ENCODE peak calls at places on chromosomes 13 and 19, in ten cellular contexts. D is astrocyte of the spinal cord, M is GM06990, F is BJ, O is heart left ventricle, V is astrocyte of the cerebellum, H is esophagus squamous epithelium, Z is fibroblast of lung, A is left ventricle myocardium inferior, R is foreskin fibroblast. P is an unnamed sample.

GRCh38 chr13:31088826-31089420 is 72.8 kb downstream of the HSPH1 start:
- DNase-seq in D (no peak), M (no peak), F (no peak), O (no peak), V (no peak), H (no peak), Z (no peak), A (no peak), R (no peak), P (no peak)

GRCh38 chr13:25961294-25961693 is 90.5 kb downstream of the SHISA2 start:
- DNase-seq in D (no peak), M (no peak), F (no peak), O (no peak), V (no peak), H (no peak), Z (no peak), A (no peak), R (no peak), P (no peak)

GRCh38 chr19:16037424-16038195 is 38.7 kb upstream of the TPM4 start:
- DNase-seq in D (no peak), M (no peak), F (no peak), O (no peak), V (no peak), H (no peak), Z (no peak), A (no peak), R (no peak), P (no peak)

GRCh38 chr13:107035778-107036177 is 467.8 kb upstream of the ARGLU1 start:
- DNase-seq in D (peak; percentile 50), M (no peak), F (peak; percentile 9), O (no peak), V (peak; percentile 68), H (no peak), Z (peak; percentile 75), A (no peak), R (no peak), P (no peak)

GRCh38 chr19:40778045-40778864 is at the start of gene RAB4B:
- DNase-seq in D (peak; percentile 100), M (peak; percentile 100), F (peak; percentile 98), O (peak; percentile 100), V (peak; percentile 99), H (peak; percentile 98), Z (peak; percentile 99), A (peak; percentile 100), R (peak; percentile 100), P (peak; percentile 92)

GRCh38 chr13:83211301-83211700 is 671.0 kb downstream of the SLITRK1 start:
- DNase-seq in D (peak; percentile 59), M (no peak), F (no peak), O (no peak), V (peak; percentile 51), H (no peak), Z (no peak), A (no peak), R (peak; percentile 52), P (no peak)

GRCh38 chr13:48184260-48184659 is 48.7 kb upstream of the ITM2B start:
- DNase-seq in D (no peak), M (no peak), F (no peak), O (no peak), V (no peak), H (no peak), Z (no peak), A (no peak), R (no peak), P (no peak)

GRCh38 chr19:38808741-38809140 is 4.0 kb downstream of the LGALS4 start:
- DNase-seq in D (no peak), M (no peak), F (no peak), O (no peak), V (no peak), H (no peak), Z (no peak), A (no peak), R (no peak), P (no peak)

GRCh38 chr13:50684366-50684765 is 159.1 kb downstream of the DLEU7 start:
- DNase-seq in D (no peak), M (no peak), F (no peak), O (peak; percentile 42), V (no peak), H (no peak), Z (no peak), A (peak; percentile 29), R (no peak), P (no peak)

GRCh38 chr19:8361921-8362793 is 1.8 kb upstream of the ANGPTL4 start:
- DNase-seq in D (peak; percentile 96), M (no peak), F (peak; percentile 86), O (peak; percentile 97), V (peak; percentile 85), H (no peak), Z (peak; percentile 98), A (peak; percentile 93), R (peak; percentile 99), P (peak; percentile 99)

GRCh38 chr19:15748239-15748638 is 10.5 kb downstream of the OR10H3 start:
- DNase-seq in D (no peak), M (no peak), F (no peak), O (no peak), V (no peak), H (no peak), Z (no peak), A (no peak), R (no peak), P (no peak)

GRCh38 chr19:9947441-9947840 is 11.1 kb upstream of the OLFM2 start:
- DNase-seq in D (no peak), M (no peak), F (no peak), O (no peak), V (no peak), H (no peak), Z (no peak), A (no peak), R (no peak), P (no peak)

GRCh38 chr13:31824705-31825512 is 85.6 kb downstream of the RXFP2 start:
- DNase-seq in D (peak; percentile 32), M (peak; percentile 6), F (no peak), O (no peak), V (no peak), H (no peak), Z (peak; percentile 28), A (no peak), R (no peak), P (no peak)

GRCh38 chr13:31094331-31095015 is 67.2 kb downstream of the HSPH1 start:
- DNase-seq in D (no peak), M (no peak), F (no peak), O (no peak), V (no peak), H (no peak), Z (no peak), A (no peak), R (no peak), P (no peak)

DNA sequence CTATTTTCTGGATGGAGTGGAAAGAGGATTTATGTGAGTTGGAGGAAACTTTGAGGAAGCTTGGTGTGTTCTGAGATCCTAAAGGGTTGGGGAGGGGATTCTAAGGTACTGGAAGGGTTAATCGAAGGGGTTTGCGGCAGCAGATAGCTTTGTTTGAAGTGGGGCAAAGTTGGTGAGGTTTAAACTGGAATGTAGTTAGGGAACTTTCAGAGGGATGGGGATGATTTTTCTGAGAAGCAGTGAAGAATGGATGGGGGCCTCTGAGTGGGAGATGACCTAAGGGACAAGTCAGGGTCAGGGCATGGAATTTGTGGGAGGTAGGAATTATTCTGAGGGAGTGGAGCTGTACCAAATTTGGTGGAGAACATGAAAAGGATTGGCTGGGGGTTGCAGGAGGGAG is 3.9 kb downstream of the SAE1 start:
- DNase-seq in D (no peak), M (no peak), F (no peak), O (no peak), V (no peak), H (no peak), Z (no peak), A (no peak), R (no peak), P (no peak)
- H3K4me3 ChIP-seq in D (no peak overlapping the region), M (no peak overlapping the region), F (no peak overlapping the region), O (no peak overlapping the region), V (no peak overlapping the region), H (no peak overlapping the region), Z (no peak overlapping the region), A (no peak overlapping the region), R (no peak overlapping the region), P (no peak overlapping the region)

GRCh38 chr19:48813123-48813911 is 2.5 kb upstream of the BCAT2 start:
- DNase-seq in D (no peak), M (no peak), F (no peak), O (no peak), V (no peak), H (no peak), Z (no peak), A (no peak), R (no peak), P (no peak)
- TF ChIP-seq CTCF in D (no peak), M (peak; percentile 38), F (peak; percentile 10), O (no peak), V (peak; percentile 13), H (no peak), Z (peak; percentile 27), A (no peak), R (peak; percentile 8), P (no peak)

DNA sequence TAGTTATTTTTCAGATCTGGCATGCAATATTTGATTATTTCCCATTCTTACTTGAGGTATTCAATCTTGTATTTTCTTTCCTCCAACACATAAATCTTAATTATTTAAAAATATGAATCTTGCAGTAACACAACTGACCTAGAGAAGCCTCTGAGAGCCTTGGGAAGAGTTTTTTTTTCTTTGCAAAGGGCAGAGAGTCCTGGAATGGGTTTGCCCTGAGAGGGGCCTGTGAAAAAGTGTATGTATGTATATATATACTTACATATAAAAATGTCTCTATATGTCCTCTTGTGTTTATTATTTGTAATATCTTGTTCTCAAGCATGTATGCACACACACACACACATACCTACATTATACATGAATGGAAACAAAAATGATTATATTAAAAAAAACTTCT is 801.2 kb upstream of the SLITRK1 start:
- DNase-seq in D (no peak), M (no peak), F (no peak), O (no peak), V (no peak), H (no peak), Z (no peak), A (no peak), R (no peak), P (no peak)
- H3K4me3 ChIP-seq in D (no peak overlapping the region), M (no peak overlapping the region), F (no peak overlapping the region), O (no peak overlapping the region), V (no peak overlapping the region), H (no peak overlapping the region), Z (no peak overlapping the region), A (no peak overlapping the region), R (no peak overlapping the region), P (no peak overlapping the region)

GRCh38 chr19:47693903-47694302 is 19.3 kb upstream of the EHD2 start:
- DNase-seq in D (no peak), M (no peak), F (no peak), O (no peak), V (no peak), H (no peak), Z (no peak), A (no peak), R (no peak), P (no peak)

GRCh38 chr19:47694466-47695273 is 18.6 kb upstream of the EHD2 start:
- DNase-seq in D (no peak), M (no peak), F (no peak), O (no peak), V (no peak), H (no peak), Z (no peak), A (no peak), R (no peak), P (no peak)

GRCh38 chr19:47695533-47696262 is 17.5 kb upstream of the EHD2 start:
- DNase-seq in D (no peak), M (no peak), F (no peak), O (no peak), V (no peak), H (no peak), Z (no peak), A (no peak), R (no peak), P (no peak)

GRCh38 chr19:47691782-47692181 is 21.4 kb upstream of the EHD2 start:
- DNase-seq in D (no peak), M (no peak), F (no peak), O (no peak), V (no peak), H (no peak), Z (no peak), A (no peak), R (no peak), P (no peak)

GRCh38 chr19:47693489-47693888 is 19.7 kb upstream of the EHD2 start:
- DNase-seq in D (no peak), M (no peak), F (no peak), O (no peak), V (no peak), H (no peak), Z (no peak), A (no peak), R (no peak), P (no peak)
- TF ChIP-seq CTCF in D (peak; percentile 7), M (no peak), F (no peak), O (no peak), V (no peak), H (no peak), Z (no peak), A (no peak), R (no peak), P (no peak)